ENCODE peak calls at places on chromosomes 1 and 21, in five cellular contexts. U is IMR-90, I is transverse colon, P is cardiac muscle cell, X is lower lobe of right lung. M is an unnamed sample. For H3K4me1, the result is how much of the 10 kb centered on the place peaks cover.

GRCh38 chr1:209755926-209756607 is at the start of gene TRAF3IP3:
- DNase-seq in U (no peak), X (peak), I (peak), P (no peak), M (peak)

GRCh38 chr1:215637041-215637573 is 70.0 kb downstream of the KCTD3 start:
- DNase-seq in X (no peak), P (no peak), I (peak), U (peak), M (no peak)

GRCh38 chr1:174740248-174740990 is 259.3 kb upstream of the CACYBP start:
- DNase-seq in X (no peak), U (peak), P (no peak), I (no peak), M (no peak)

GRCh38 chr1:109392788-109393580 is 4.7 kb downstream of the SORT1 start:
- DNase-seq in U (peak), I (peak), P (peak), X (peak), M (no peak)

GRCh38 chr1:245652660-245653427 is 498.1 kb downstream of the KIF26B start:
- DNase-seq in I (no peak), X (no peak), P (peak), U (no peak), M (no peak)

GRCh38 chr21:17554619-17555472 is 42.0 kb downstream of the CXADR start:
- DNase-seq in X (no peak), U (peak), I (no peak), P (peak), M (no peak)

GRCh38 chr1:116724765-116725375 is 29.4 kb upstream of the CD2 start:
- DNase-seq in U (peak), P (peak), X (no peak), I (peak), M (peak)

GRCh38 chr1:227445746-227446145 is 117.6 kb upstream of the ZNF678 start:
- DNase-seq in U (no peak), P (no peak), X (no peak), I (no peak), M (no peak)

GRCh38 chr1:222187566-222187965 is 360.3 kb downstream of the HHIPL2 start:
- DNase-seq in I (no peak), U (no peak), P (no peak), X (no peak), M (no peak)

GRCh38 chr1:22903113-22903512 is 69.6 kb downstream of the LACTBL1 start:
- DNase-seq in P (no peak), I (no peak), U (peak), X (no peak), M (no peak)

GRCh38 chr1:58402444-58402843 is 144.1 kb downstream of the OMA1 start:
- DNase-seq in U (peak), I (no peak), P (no peak), X (no peak), M (no peak)

GRCh38 chr21:34086887-34087306 is 13.5 kb downstream of the MRPS6 start:
- DNase-seq in P (peak), U (no peak), X (no peak), I (no peak), M (peak)

GRCh38 chr1:86992790-86993189 is 78.4 kb downstream of the HS2ST1 start:
- DNase-seq in I (no peak), P (no peak), X (no peak), U (no peak), M (no peak)

GRCh38 chr21:41016472-41016871 is 151.5 kb upstream of the BACE2 start:
- DNase-seq in I (no peak), U (no peak), P (no peak), X (no peak), M (no peak)

GRCh38 chr1:77639056-77639455 is 43.4 kb downstream of the ZZZ3 start:
- DNase-seq in P (no peak), U (peak), I (no peak), X (no peak), M (no peak)

GRCh38 chr1:119946724-119947123 is 50.4 kb upstream of the ADAM30 start:
- DNase-seq in X (no peak), P (no peak), U (peak), I (no peak), M (no peak)

GRCh38 chr1:42658880-42659337 is 686 bp downstream of the PPIH start:
- DNase-seq in X (no peak), U (peak), I (no peak), P (peak), M (no peak)

GRCh38 chr1:219753901-219754300 is 141.0 kb upstream of the ZC3H11B start:
- DNase-seq in I (no peak), U (no peak), X (no peak), P (peak), M (no peak)

GRCh38 chr1:94160811-94161210 is 39.9 kb upstream of the ABCA4 start:
- DNase-seq in I (no peak), P (no peak), X (no peak), U (peak), M (no peak)

GRCh38 chr1:177383715-177384114 is 213.0 kb downstream of the BRINP2 start:
- DNase-seq in P (no peak), I (no peak), U (no peak), X (no peak), M (no peak)

GRCh38 chr1:221948459-221948858 is 206.6 kb upstream of the DUSP10 start:
- DNase-seq in U (no peak), X (no peak), P (no peak), I (no peak), M (no peak)

GRCh38 chr1:184595609-184596008 is 159.0 kb downstream of the EDEM3 start:
- DNase-seq in X (no peak), I (no peak), P (no peak), U (peak), M (no peak)

GRCh38 chr1:27356628-27357280 is 10.0 kb downstream of the MAP3K6 start:
- DNase-seq in U (no peak), X (peak), P (no peak), I (peak), M (no peak)

GRCh38 chr1:5287178-5288155 is 633.1 kb downstream of the AJAP1 start:
- DNase-seq in I (no peak), U (no peak), P (no peak), X (no peak), M (no peak)

GRCh38 chr1:205456868-205457724 is 1.3 kb upstream of the BLACAT1 start:
- DNase-seq in P (peak), I (no peak), U (no peak), X (no peak), M (no peak)

GRCh38 chr1:229030642-229031390 is 240.1 kb upstream of the RAB4A start:
- DNase-seq in I (no peak), U (no peak), P (no peak), X (no peak), M (no peak)

GRCh38 chr1:156241311-156241811 is 623 bp upstream of the BGLAP start:
- DNase-seq in X (no peak), I (no peak), P (no peak), U (peak), M (no peak)

GRCh38 chr1:19432943-19433609 is 52.3 kb downstream of the CAPZB start:
- DNase-seq in X (no peak), P (peak), U (peak), I (no peak), M (no peak)

GRCh38 chr1:63918395-63918945 is 144.7 kb downstream of the ROR1 start:
- DNase-seq in I (no peak), U (no peak), P (no peak), X (no peak), M (no peak)

GRCh38 chr1:217272385-217272784 is 358.5 kb downstream of the GPATCH2 start:
- DNase-seq in I (no peak), X (no peak), P (no peak), U (peak), M (no peak)

GRCh38 chr1:232704694-232705680 is 75.1 kb upstream of the SIPA1L2 start:
- DNase-seq in U (peak), P (no peak), I (peak), X (no peak), M (no peak)

GRCh38 chr1:109926662-109927300 is 16.1 kb downstream of the CSF1 start:
- DNase-seq in X (no peak), P (no peak), U (peak), I (no peak), M (no peak)

GRCh38 chr1:230453377-230453776 is 27.2 kb upstream of the PGBD5 start:
- DNase-seq in U (no peak), P (no peak), I (no peak), X (no peak), M (no peak)

GRCh38 chr21:15051652-15052554 is 12.9 kb downstream of the NRIP1 start:
- DNase-seq in U (peak), X (no peak), P (peak), I (peak), M (peak)

GRCh38 chr1:223796210-223796609 is 49.5 kb downstream of the TP53BP2 start:
- DNase-seq in U (no peak), X (no peak), I (no peak), P (no peak), M (no peak)

GRCh38 chr1:230501845-230502244 is 75.7 kb upstream of the PGBD5 start:
- DNase-seq in I (peak), P (no peak), U (no peak), X (no peak), M (no peak)

GRCh38 chr1:92482665-92483441 is 3.9 kb downstream of the GFI1 start:
- DNase-seq in I (peak), U (no peak), P (peak), X (peak), M (peak)

GRCh38 chr1:181090653-181091126 is 2.2 kb downstream of the IER5 start:
- DNase-seq in U (no peak), I (peak), P (no peak), X (no peak), M (peak)

GRCh38 chr1:979744-980072 is 2.2 kb downstream of the PERM1 start:
- DNase-seq in P (no peak), U (no peak), I (no peak), X (no peak), M (no peak)
- H3K4me1 ChIP-seq in P (under half), U (under half), I (under half), X (under half), M (under half)

GRCh38 chr1:226064816-226065248 is 2.3 kb downstream of the H3-3A start:
- DNase-seq in X (no peak), I (peak), U (peak), P (peak), M (peak)
- H3K4me1 ChIP-seq in X (half or more), I (half or more), U (under half), P (under half), M (half or more)

DNA sequence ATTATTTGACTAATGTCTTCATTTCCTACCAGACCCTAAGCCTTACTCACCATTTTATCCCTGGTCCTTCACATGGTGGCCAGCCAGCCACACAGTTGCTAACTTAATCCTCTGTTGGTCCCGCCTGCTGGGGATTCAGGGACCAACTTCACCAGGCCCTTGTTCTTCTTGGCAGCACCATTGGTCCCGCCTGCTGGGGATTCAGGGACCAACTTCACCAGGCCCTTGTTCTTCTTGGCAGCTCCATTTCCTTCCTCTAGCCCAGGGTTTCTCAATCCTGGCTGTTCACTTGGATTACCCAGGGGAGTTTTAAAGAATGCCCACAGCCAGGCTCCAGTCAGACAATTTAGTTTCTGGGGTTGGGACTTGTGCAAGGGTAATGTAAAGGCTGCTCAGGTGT is 233.1 kb upstream of the CSF3R start:
- DNase-seq in U (no peak), P (no peak), I (no peak), X (no peak), M (no peak)
- H3K4me1 ChIP-seq in U (under half), P (under half), I (under half), X (under half), M (under half)

DNA sequence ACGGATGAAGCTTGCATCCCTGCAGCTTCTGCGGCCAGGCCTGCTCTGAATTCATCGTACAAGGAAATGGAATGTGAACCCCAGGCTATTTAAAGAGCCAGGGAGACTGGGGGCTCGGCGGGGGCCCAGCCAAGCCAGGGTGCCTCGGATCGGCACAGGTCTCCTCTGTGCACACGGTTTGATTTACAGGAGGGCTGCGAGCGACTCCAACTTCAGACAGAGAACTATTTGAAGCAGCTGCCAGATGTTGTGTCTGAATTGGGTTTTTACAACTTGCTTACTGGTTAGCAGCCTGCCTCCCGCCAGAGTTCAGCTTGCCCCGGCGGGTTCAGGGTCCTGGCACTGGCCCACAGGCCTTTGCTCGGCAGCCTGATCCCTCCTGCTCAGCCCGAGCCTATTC is 83.2 kb downstream of the SPSB1 start:
- DNase-seq in I (no peak), P (no peak), X (no peak), U (no peak), M (no peak)
- H3K4me1 ChIP-seq in I (half or more), P (under half), X (half or more), U (under half), M (under half)

GRCh38 chr1:235018161-235018560 is 110.5 kb downstream of the TOMM20 start:
- DNase-seq in I (no peak), P (no peak), U (peak), X (no peak), M (no peak)
- H3K4me1 ChIP-seq in I (under half), P (under half), U (under half), X (under half), M (under half)

DNA sequence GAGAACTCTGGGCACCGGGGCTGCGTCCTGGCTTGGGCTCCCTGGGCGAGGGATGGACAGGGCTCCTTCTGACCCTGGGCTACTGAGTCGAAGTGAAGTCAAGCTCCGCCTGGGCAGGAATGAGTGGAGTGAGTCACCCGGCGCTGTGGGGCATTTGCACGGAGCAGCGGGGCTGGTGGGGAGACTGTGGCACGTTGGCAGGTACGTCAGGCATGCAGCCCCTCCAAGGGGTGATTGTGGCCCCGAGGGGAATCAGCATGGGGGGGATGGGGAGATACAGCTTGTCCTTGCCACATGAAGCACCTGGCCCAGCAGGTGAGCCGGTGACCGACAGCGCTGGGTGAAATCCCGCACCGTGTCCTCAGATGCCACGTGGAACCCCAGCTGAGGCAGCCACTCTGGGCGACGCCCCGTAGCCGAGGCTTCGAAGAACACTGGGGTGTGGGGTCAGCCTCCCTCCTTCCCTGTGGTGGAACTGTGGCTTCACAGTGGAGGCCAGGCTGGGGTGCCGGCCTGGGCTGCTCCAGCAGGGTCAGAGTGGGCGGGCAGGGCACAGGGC is 62.3 kb downstream of the COL18A1 start:
- DNase-seq in I (no peak), X (no peak), P (no peak), U (no peak), M (no peak)
- H3K4me1 ChIP-seq in I (under half), X (under half), P (under half), U (under half), M (under half)

GRCh38 chr1:201302168-201302896 is 19.0 kb downstream of the PKP1 start:
- DNase-seq in X (no peak), P (no peak), U (no peak), I (no peak), M (no peak)
- H3K4me1 ChIP-seq in X (under half), P (under half), U (under half), I (under half), M (under half)

GRCh38 chr1:11740258-11741192 is 4.6 kb downstream of the AGTRAP start:
- DNase-seq in I (no peak), X (no peak), P (no peak), U (no peak), M (peak)
- H3K4me1 ChIP-seq in I (under half), X (under half), P (under half), U (under half), M (half or more)

DNA sequence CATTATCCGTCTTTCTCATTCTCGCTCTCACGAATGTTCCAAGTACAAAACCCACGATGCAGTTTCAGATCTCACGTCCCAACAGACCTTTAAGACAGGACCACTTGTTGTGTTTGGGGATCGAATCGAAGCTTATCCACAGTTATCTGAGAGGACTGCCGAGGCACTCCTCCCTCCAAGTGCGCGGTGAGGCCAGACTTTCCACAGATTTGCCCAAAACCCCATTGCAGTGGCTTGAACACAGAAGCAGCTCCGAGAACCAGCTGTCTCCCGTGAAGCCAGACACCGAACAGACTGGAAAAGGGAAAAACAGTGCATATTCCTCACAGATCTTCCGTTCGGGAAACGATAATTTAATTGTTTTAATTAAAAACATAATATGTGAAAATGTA is 46.5 kb upstream of the COL6A2 start:
- DNase-seq in I (no peak), U (no peak), P (no peak), X (no peak), M (no peak)
- H3K4me1 ChIP-seq in I (under half), U (under half), P (under half), X (under half), M (under half)

GRCh38 chr1:241586905-241587532 is 53.1 kb downstream of the CHML start:
- DNase-seq in X (no peak), U (no peak), I (no peak), P (no peak), M (no peak)
- H3K4me1 ChIP-seq in X (under half), U (under half), I (under half), P (under half), M (under half)

M was measured in CD4-positive, CD25-positive, alpha-beta regulatory T cell.